ENCODE peak calls at places on chromosome 22, in six cellular contexts. Z is adrenal gland, T is GM06990, X is GM10248, A is lower leg skin, C is brain microvascular endothelial cell. S is an unnamed sample.

GRCh38 chr22:25212337-25212736 is 7.1 kb upstream of the CRYBB2 start:
- DNase-seq in Z (no peak), T (no peak), X (no peak), A (no peak), C (no peak), S (no peak)

GRCh38 chr22:35971418-35972119 is 57.1 kb downstream of the RBFOX2 start:
- DNase-seq in Z (no peak), T (no peak), X (no peak), A (no peak), C (peak; percentile 41), S (no peak)

GRCh38 chr22:33577862-33578411 is 342.3 kb downstream of the LARGE1 start:
- DNase-seq in Z (no peak), T (no peak), X (no peak), A (no peak), C (no peak), S (no peak)

GRCh38 chr22:37370306-37370979 is 56.8 kb downstream of the ELFN2 start:
- DNase-seq in Z (no peak), T (no peak), X (no peak), A (no peak), C (no peak), S (no peak)

GRCh38 chr22:32042924-32043323 is at the start of gene SLC5A1:
- DNase-seq in Z (no peak), T (no peak), X (no peak), A (peak; percentile 88), C (no peak), S (no peak)

GRCh38 chr22:37088108-37088605 is 21.4 kb downstream of the TMPRSS6 start:
- DNase-seq in Z (no peak), T (no peak), X (no peak), A (no peak), C (peak; percentile 12), S (no peak)

GRCh38 chr22:32674925-32675825 is 126.3 kb upstream of the TIMP3 start:
- DNase-seq in Z (no peak), T (no peak), X (no peak), A (no peak), C (no peak), S (no peak)

GRCh38 chr22:48741540-48741939 is 1086.1 kb downstream of the BRD1 start:
- DNase-seq in Z (no peak), T (no peak), X (no peak), A (peak; percentile 68), C (no peak), S (no peak)

GRCh38 chr22:44330727-44331660 is 18.2 kb upstream of the SHISAL1 start:
- DNase-seq in Z (no peak), T (no peak), X (no peak), A (no peak), C (no peak), S (no peak)

GRCh38 chr22:23219787-23220484 is 39.6 kb downstream of the BCR start:
- DNase-seq in Z (peak; percentile 84), T (peak; percentile 71), X (peak; percentile 70), A (no peak), C (peak; percentile 53), S (no peak)

GRCh38 chr22:38080847-38081635 is 2.9 kb downstream of the SLC16A8 start:
- DNase-seq in Z (no peak), T (no peak), X (no peak), A (no peak), C (no peak), S (no peak)

GRCh38 chr22:35085621-35086020 is 19.7 kb downstream of the ISX start:
- DNase-seq in Z (no peak), T (no peak), X (no peak), A (no peak), C (no peak), S (no peak)

GRCh38 chr22:41092023-41092817 is at the start of gene EP300:
- DNase-seq in Z (peak; percentile 91), T (peak; percentile 87), X (peak; percentile 85), A (peak; percentile 97), C (peak; percentile 45), S (no peak)

GRCh38 chr22:31820655-31821054 is 66.8 kb downstream of the DEPDC5 start:
- DNase-seq in Z (no peak), T (no peak), X (no peak), A (no peak), C (no peak), S (no peak)

GRCh38 chr22:23404689-23405365 is 175.3 kb downstream of the IGLL1 start:
- DNase-seq in Z (no peak), T (no peak), X (no peak), A (peak; percentile 82), C (peak; percentile 13), S (no peak)

GRCh38 chr22:44360686-44361381 is 48.1 kb upstream of the SHISAL1 start:
- DNase-seq in Z (no peak), T (no peak), X (no peak), A (peak; percentile 92), C (peak; percentile 44), S (no peak)

GRCh38 chr22:24325105-24325757 is 54.6 kb downstream of the SPECC1L start:
- DNase-seq in Z (no peak), T (peak; percentile 8), X (peak; percentile 78), A (no peak), C (peak; percentile 73), S (peak; percentile 19)

GRCh38 chr22:41931701-41932269 is 5.2 kb upstream of the TNFRSF13C start:
- DNase-seq in Z (no peak), T (peak; percentile 76), X (no peak), A (no peak), C (no peak), S (no peak)

GRCh38 chr22:41603873-41604332 is 14.3 kb upstream of the PMM1 start:
- DNase-seq in Z (no peak), T (peak; percentile 62), X (peak; percentile 76), A (no peak), C (no peak), S (no peak)

GRCh38 chr22:27574651-27575050 is 226.9 kb downstream of the MN1 start:
- DNase-seq in Z (no peak), T (no peak), X (no peak), A (no peak), C (no peak), S (no peak)

GRCh38 chr22:41563051-41563711 is 2.4 kb downstream of the CSDC2 start:
- DNase-seq in Z (peak; percentile 89), T (no peak), X (no peak), A (no peak), C (peak; percentile 70), S (no peak)

GRCh38 chr22:42132457-42132856 is 1.8 kb upstream of the CYP2D6 start:
- DNase-seq in Z (no peak), T (no peak), X (no peak), A (peak; percentile 77), C (no peak), S (no peak)

GRCh38 chr22:20164863-20165262 is 14.0 kb upstream of the CCDC188 start:
- DNase-seq in Z (no peak), T (no peak), X (no peak), A (no peak), C (no peak), S (no peak)

GRCh38 chr22:45818130-45819085 is 146.8 kb downstream of the ATXN10 start:
- DNase-seq in Z (peak; percentile 93), T (no peak), X (no peak), A (no peak), C (no peak), S (no peak)

GRCh38 chr22:48075604-48076400 is 1313.4 kb downstream of the TBC1D22A start:
- DNase-seq in Z (no peak), T (no peak), X (no peak), A (no peak), C (no peak), S (no peak)

GRCh38 chr22:36853407-36854099 is 7.3 kb upstream of the NCF4 start:
- DNase-seq in Z (peak; percentile 83), T (peak; percentile 80), X (peak; percentile 78), A (peak; percentile 92), C (peak; percentile 50), S (no peak)

GRCh38 chr22:19410941-19411689 is 20.4 kb downstream of the HIRA start:
- DNase-seq in Z (no peak), T (no peak), X (no peak), A (no peak), C (no peak), S (no peak)

GRCh38 chr22:27435839-27436581 is 365.5 kb downstream of the MN1 start:
- DNase-seq in Z (no peak), T (no peak), X (no peak), A (peak; percentile 88), C (peak; percentile 34), S (no peak)

GRCh38 chr22:23806837-23807236 is 20.1 kb downstream of the SMARCB1 start:
- DNase-seq in Z (no peak), T (no peak), X (no peak), A (no peak), C (no peak), S (no peak)

GRCh38 chr22:46844606-46845210 is 82.3 kb downstream of the TBC1D22A start:
- DNase-seq in Z (no peak), T (no peak), X (no peak), A (peak; percentile 78), C (no peak), S (no peak)

GRCh38 chr22:46843691-46844297 is 81.3 kb downstream of the TBC1D22A start:
- DNase-seq in Z (no peak), T (no peak), X (no peak), A (peak; percentile 40), C (no peak), S (no peak)

GRCh38 chr22:46846154-46846831 is 83.8 kb downstream of the TBC1D22A start:
- DNase-seq in Z (no peak), T (no peak), X (no peak), A (peak; percentile 81), C (peak; percentile 11), S (no peak)

GRCh38 chr22:46846832-46847355 is 84.4 kb downstream of the TBC1D22A start:
- DNase-seq in Z (peak; percentile 38), T (no peak), X (no peak), A (peak; percentile 48), C (peak; percentile 63), S (no peak)

GRCh38 chr22:46845281-46846153 is 83.1 kb downstream of the TBC1D22A start:
- DNase-seq in Z (no peak), T (no peak), X (no peak), A (peak; percentile 83), C (peak; percentile 16), S (no peak)
- TF ChIP-seq CTCF in Z (peak; percentile 35), T (no peak), X (no peak), A (no peak), C (peak; percentile 57), S (peak; percentile 10)

GRCh38 chr22:43273902-43274484 is 69.2 kb downstream of the SCUBE1 start:
- DNase-seq in Z (peak; percentile 77), T (peak; percentile 31), X (peak; percentile 84), A (no peak), C (no peak), S (peak; percentile 48)
- TF ChIP-seq CTCF in Z (peak; percentile 74), T (peak; percentile 75), X (peak; percentile 79), A (peak; percentile 54), C (peak; percentile 83), S (peak; percentile 84)

DNA sequence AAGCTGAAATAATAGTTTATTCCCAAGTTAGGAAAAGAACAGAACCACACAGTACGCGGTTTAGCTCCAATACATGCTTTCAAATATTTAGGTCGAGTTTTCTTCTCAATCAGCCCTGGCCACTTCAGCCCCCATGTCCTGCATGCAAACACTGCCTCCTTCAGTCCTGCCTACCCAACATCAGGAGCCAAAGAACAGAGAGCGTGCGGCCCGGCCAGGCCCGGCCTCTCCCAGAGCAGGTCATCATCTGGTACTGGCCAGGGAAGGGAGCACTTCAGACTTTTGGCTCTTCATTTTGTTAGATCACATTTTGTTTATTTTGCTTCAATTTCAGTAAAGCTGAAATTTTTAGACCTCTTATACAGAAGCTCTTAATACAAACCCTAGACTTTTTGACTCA is 6.7 kb downstream of the BRD1 start:
- DNase-seq in Z (no peak), T (no peak), X (no peak), A (no peak), C (no peak), S (no peak)
- TF ChIP-seq CTCF in Z (no peak), T (no peak), X (no peak), A (no peak), C (no peak), S (no peak)

GRCh38 chr22:17106161-17106784 is 14.9 kb downstream of the TMEM121B start:
- DNase-seq in Z (no peak), T (no peak), X (no peak), A (no peak), C (no peak), S (peak; percentile 66)
- TF ChIP-seq CTCF in Z (no peak), T (peak; percentile 4), X (no peak), A (no peak), C (peak; percentile 22), S (peak; percentile 18)